ENCODE peak calls at places on chromosomes 13 and 19, in eight cellular contexts. G, H, B, V, Y, U, M and L are unnamed samples.
A peak's percentile ranks its signal among the peaks of the same experiment; 100 is the strongest.

GRCh38 chr13:43272866-43273265 is 249.5 kb downstream of the DNAJC15 start:
- DNase-seq in G (no peak), H (no peak), B (no peak), V (peak; percentile 34), Y (no peak), U (no peak), M (no peak), L (no peak)

GRCh38 chr13:20411638-20412342 is 113.9 kb downstream of the CRYL1 start:
- DNase-seq in G (no peak), H (no peak), B (no peak), V (no peak), Y (no peak), U (no peak), M (no peak), L (no peak)

GRCh38 chr19:36245210-36246005 is 30.5 kb downstream of the ZNF146 start:
- DNase-seq in G (no peak), H (no peak), B (peak; percentile 46), V (no peak), Y (no peak), U (no peak), M (no peak), L (no peak)

GRCh38 chr19:39360599-39360998 is 18.4 kb downstream of the SAMD4B start:
- DNase-seq in G (no peak), H (no peak), B (no peak), V (no peak), Y (no peak), U (no peak), M (no peak), L (no peak)

GRCh38 chr19:18869781-18870530 is 26.0 kb downstream of the CERS1 start:
- DNase-seq in G (no peak), H (no peak), B (no peak), V (no peak), Y (no peak), U (no peak), M (peak; percentile 62), L (no peak)

GRCh38 chr13:43221611-43222010 is 198.2 kb downstream of the DNAJC15 start:
- DNase-seq in G (no peak), H (no peak), B (no peak), V (no peak), Y (no peak), U (no peak), M (no peak), L (no peak)

GRCh38 chr19:45908956-45909355 is 5.6 kb downstream of the NANOS2 start:
- DNase-seq in G (no peak), H (no peak), B (no peak), V (no peak), Y (no peak), U (no peak), M (no peak), L (no peak)

GRCh38 chr19:34808566-34808965 is 35.6 kb upstream of the ZNF599 start:
- DNase-seq in G (no peak), H (no peak), B (no peak), V (no peak), Y (no peak), U (no peak), M (no peak), L (no peak)

GRCh38 chr19:13152356-13152853 is 2.2 kb downstream of the IER2 start:
- DNase-seq in G (no peak), H (no peak), B (no peak), V (no peak), Y (no peak), U (no peak), M (no peak), L (no peak)

GRCh38 chr13:44868397-44868796 is 120.9 kb downstream of the NUFIP1 start:
- DNase-seq in G (no peak), H (no peak), B (no peak), V (no peak), Y (no peak), U (no peak), M (no peak), L (no peak)

GRCh38 chr19:18966304-18966703 is 25.3 kb upstream of the HOMER3 start:
- DNase-seq in G (no peak), H (no peak), B (no peak), V (no peak), Y (no peak), U (no peak), M (no peak), L (no peak)

GRCh38 chr13:99227909-99228688 is 27.4 kb downstream of the UBAC2 start:
- DNase-seq in G (no peak), H (no peak), B (no peak), V (no peak), Y (peak; percentile 62), U (no peak), M (no peak), L (no peak)

GRCh38 chr13:36447501-36447900 is 15.2 kb downstream of the CCNA1 start:
- DNase-seq in G (no peak), H (no peak), B (no peak), V (no peak), Y (no peak), U (no peak), M (no peak), L (no peak)

GRCh38 chr19:33472696-33473624 is 48.6 kb downstream of the PEPD start:
- DNase-seq in G (no peak), H (no peak), B (no peak), V (no peak), Y (peak; percentile 3), U (no peak), M (no peak), L (no peak)

GRCh38 chr19:571127-571974 is 1.0 kb upstream of the BSG start:
- DNase-seq in G (no peak), H (no peak), B (no peak), V (no peak), Y (peak; percentile 72), U (peak; percentile 61), M (peak; percentile 76), L (peak; percentile 68)

GRCh38 chr13:52785721-52786120 is 46.1 kb upstream of the CNMD start:
- DNase-seq in G (no peak), H (no peak), B (no peak), V (no peak), Y (no peak), U (no peak), M (no peak), L (no peak)

GRCh38 chr13:108551674-108552073 is 77.7 kb upstream of the MYO16 start:
- DNase-seq in G (no peak), H (no peak), B (no peak), V (no peak), Y (no peak), U (no peak), M (no peak), L (no peak)

GRCh38 chr19:19355606-19356139 is 35.0 kb downstream of the MAU2 start:
- DNase-seq in G (no peak), H (no peak), B (no peak), V (no peak), Y (no peak), U (no peak), M (no peak), L (no peak)

GRCh38 chr13:44109986-44110640 is 230.4 kb downstream of the LACC1 start:
- DNase-seq in G (no peak), H (no peak), B (no peak), V (peak; percentile 70), Y (no peak), U (no peak), M (no peak), L (peak; percentile 27)

GRCh38 chr13:101881593-101881992 is 429.1 kb downstream of the ITGBL1 start:
- DNase-seq in G (no peak), H (no peak), B (no peak), V (no peak), Y (no peak), U (no peak), M (no peak), L (no peak)

GRCh38 chr13:38908574-38908973 is 82.1 kb downstream of the STOML3 start:
- DNase-seq in G (no peak), H (no peak), B (no peak), V (no peak), Y (no peak), U (no peak), M (no peak), L (no peak)

GRCh38 chr19:10669246-10669645 is 15.1 kb downstream of the ILF3 start:
- DNase-seq in G (no peak), H (no peak), B (no peak), V (no peak), Y (no peak), U (no peak), M (no peak), L (no peak)
- H3K36me3 ChIP-seq in G (peaks cover 36% of the 10 kb centered on the region), H (no peaks in the 10 kb centered on the region), B (peaks cover 41% of the 10 kb centered on the region), V (peaks cover 41% of the 10 kb centered on the region), Y (peaks cover 28% of the 10 kb centered on the region), U (peaks cover 49% of the 10 kb centered on the region), M (peaks cover 32% of the 10 kb centered on the region), L (peaks cover 27% of the 10 kb centered on the region)

DNA sequence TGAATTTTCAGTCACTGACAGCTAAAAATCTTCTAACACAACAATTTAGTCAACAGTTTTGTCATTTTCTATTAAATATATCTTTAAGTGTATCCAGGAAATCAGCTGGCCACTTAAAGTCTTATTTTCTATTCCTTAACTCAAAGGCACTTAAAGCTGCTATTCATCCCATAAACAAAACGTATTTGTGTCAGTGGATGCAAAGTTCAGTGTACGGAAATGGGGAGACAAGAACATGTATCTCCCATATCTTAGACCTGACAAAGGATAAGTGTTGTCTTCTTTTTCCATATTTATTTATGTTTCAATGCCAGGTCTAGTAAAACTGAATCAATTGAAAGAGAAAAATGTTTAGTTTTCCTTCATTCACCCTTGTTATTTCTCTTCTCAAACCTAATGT is 409.8 kb upstream of the KLHL1 start:
- DNase-seq in G (no peak), H (no peak), B (no peak), V (no peak), Y (no peak), U (no peak), M (no peak), L (no peak)
- TF ChIP-seq EP300 in G (no peak), H (no peak), B (no peak), V (no peak), Y (no peak), U (no peak), M (no peak), L (no peak)

GRCh38 chr13:112071902-112072530 is 5.1 kb downstream of the SOX1 start:
- DNase-seq in G (no peak), H (no peak), B (no peak), V (no peak), Y (no peak), U (no peak), M (no peak), L (no peak)
- H3K4me3 ChIP-seq in G (peak overlapping the region; percentile 26), H (no peak overlapping the region), B (peak overlapping the region; percentile 37), V (peak overlapping the region; percentile 39), Y (no peak overlapping the region), U (no peak overlapping the region), M (peak overlapping the region; percentile 34), L (no peak overlapping the region)

GRCh38 chr13:46043647-46044046 is 8.9 kb downstream of the ZC3H13 start:
- DNase-seq in G (no peak), H (no peak), B (no peak), V (no peak), Y (no peak), U (no peak), M (no peak), L (no peak)

GRCh38 chr13:46035066-46035465 is 17.5 kb downstream of the ZC3H13 start:
- DNase-seq in G (no peak), H (no peak), B (no peak), V (no peak), Y (no peak), U (no peak), M (no peak), L (no peak)

GRCh38 chr13:46041335-46041934 is 11.1 kb downstream of the ZC3H13 start:
- DNase-seq in G (no peak), H (no peak), B (no peak), V (no peak), Y (no peak), U (no peak), M (no peak), L (no peak)

GRCh38 chr13:46040763-46041162 is 11.8 kb downstream of the ZC3H13 start:
- DNase-seq in G (no peak), H (no peak), B (no peak), V (no peak), Y (no peak), U (no peak), M (no peak), L (no peak)

GRCh38 chr13:46039421-46040036 is 13.0 kb downstream of the ZC3H13 start:
- DNase-seq in G (no peak), H (no peak), B (no peak), V (no peak), Y (no peak), U (no peak), M (no peak), L (no peak)
- H3K36me3 ChIP-seq in G (peaks cover 48% of the 10 kb centered on the region), H (no peaks in the 10 kb centered on the region), B (peaks cover 9% of the 10 kb centered on the region), V (peaks cover 27% of the 10 kb centered on the region), Y (peaks cover 18% of the 10 kb centered on the region), U (peaks cover 43% of the 10 kb centered on the region), M (peaks cover 40% of the 10 kb centered on the region), L (no peaks in the 10 kb centered on the region)